ENCODE peak calls at places on chromosomes 2 and 18, in five cellular contexts. One of them, this sample, is unnamed.

GRCh38 chr2:224357098-224357901 is 44.6 kb downstream of the FAM124B start:
- DNase-seq in ELR: peak; percentile 66
- DNase-seq in HS-5: peak; percentile 50
- DNase-seq in caudate nucleus: no peak
- DNase-seq in T follicular helper cell: peak; percentile 24
- DNase-seq in this sample: peak; percentile 66

GRCh38 chr2:101518470-101519172 is 43.7 kb upstream of the RFX8 start:
- DNase-seq in T follicular helper cell: no peak
- DNase-seq in caudate nucleus: peak; percentile 16
- DNase-seq in ELR: peak; percentile 80
- DNase-seq in HS-5: no peak
- DNase-seq in this sample: peak; percentile 58

GRCh38 chr2:104769096-104769495 is 84.8 kb upstream of the POU3F3 start:
- DNase-seq in caudate nucleus: no peak
- DNase-seq in ELR: peak; percentile 7
- DNase-seq in HS-5: peak; percentile 84
- DNase-seq in T follicular helper cell: no peak
- DNase-seq in this sample: peak; percentile 59

GRCh38 chr2:199431748-199432213 is 26.0 kb downstream of the SATB2 start:
- DNase-seq in caudate nucleus: no peak
- DNase-seq in T follicular helper cell: no peak
- DNase-seq in ELR: peak; percentile 73
- DNase-seq in HS-5: no peak
- DNase-seq in this sample: peak; percentile 41

GRCh38 chr18:22349317-22349898 is 68.3 kb downstream of the CTAGE1 start:
- DNase-seq in ELR: no peak
- DNase-seq in T follicular helper cell: no peak
- DNase-seq in HS-5: no peak
- DNase-seq in caudate nucleus: no peak
- DNase-seq in this sample: no peak

GRCh38 chr2:63983986-63984605 is 35.1 kb downstream of the VPS54 start:
- DNase-seq in caudate nucleus: no peak
- DNase-seq in T follicular helper cell: no peak
- DNase-seq in HS-5: no peak
- DNase-seq in ELR: peak; percentile 49
- DNase-seq in this sample: peak; percentile 66

GRCh38 chr2:60116167-60116870 is 437.1 kb downstream of the BCL11A start:
- DNase-seq in HS-5: no peak
- DNase-seq in T follicular helper cell: no peak
- DNase-seq in caudate nucleus: no peak
- DNase-seq in ELR: no peak
- DNase-seq in this sample: no peak

GRCh38 chr2:97868986-97869721 is 126.6 kb downstream of the TMEM131 start:
- DNase-seq in caudate nucleus: no peak
- DNase-seq in HS-5: peak; percentile 98
- DNase-seq in T follicular helper cell: no peak
- DNase-seq in ELR: peak; percentile 98
- DNase-seq in this sample: peak; percentile 98

GRCh38 chr2:152445791-152446201 is 110.8 kb downstream of the FMNL2 start:
- DNase-seq in ELR: peak; percentile 90
- DNase-seq in HS-5: peak; percentile 92
- DNase-seq in T follicular helper cell: no peak
- DNase-seq in caudate nucleus: no peak
- DNase-seq in this sample: peak; percentile 95

GRCh38 chr2:88090446-88091283 is 23.0 kb downstream of the SMYD1 start:
- DNase-seq in T follicular helper cell: no peak
- DNase-seq in HS-5: no peak
- DNase-seq in ELR: no peak
- DNase-seq in caudate nucleus: peak; percentile 1
- DNase-seq in this sample: no peak

GRCh38 chr2:38239452-38239851 is 137.6 kb downstream of the ATL2 start:
- DNase-seq in HS-5: no peak
- DNase-seq in ELR: no peak
- DNase-seq in caudate nucleus: no peak
- DNase-seq in T follicular helper cell: no peak
- DNase-seq in this sample: peak; percentile 50

GRCh38 chr18:8462651-8463185 is 146.5 kb upstream of the RAB12 start:
- DNase-seq in T follicular helper cell: no peak
- DNase-seq in caudate nucleus: no peak
- DNase-seq in ELR: no peak
- DNase-seq in HS-5: no peak
- DNase-seq in this sample: no peak